ENCODE peak calls at places on chromosomes 6 and 20, in four cellular contexts. Q is GM12878, T is K562, D is HepG2. Y is an unnamed sample.

GRCh38 chr6:139291813-139292619 is at the start of gene TXLNB:
- DNase-seq in T (no peak), Q (peak), D (no peak), Y (no peak)

GRCh38 chr20:24990810-24991252 is 1.7 kb downstream of the APMAP start:
- DNase-seq in T (no peak), D (no peak), Q (no peak), Y (no peak)

GRCh38 chr6:35707714-35708407 is 19.1 kb upstream of the FKBP5 start:
- DNase-seq in Q (no peak), D (no peak), T (no peak), Y (no peak)

GRCh38 chr6:134007077-134007476 is 45.3 kb downstream of the SLC2A12 start:
- DNase-seq in D (no peak), Q (no peak), T (no peak), Y (no peak)

GRCh38 chr6:100512203-100512862 is 47.6 kb upstream of the SIM1 start:
- DNase-seq in D (no peak), Q (no peak), T (no peak), Y (no peak)

GRCh38 chr6:32883789-32884188 is 29.8 kb downstream of the PSMB9 start:
- DNase-seq in D (no peak), T (no peak), Q (no peak), Y (no peak)

GRCh38 chr6:96943535-96943934 is 19.0 kb downstream of the KLHL32 start:
- DNase-seq in D (no peak), Q (no peak), T (no peak), Y (no peak)

GRCh38 chr6:125224236-125224861 is 70.8 kb downstream of the TPD52L1 start:
- DNase-seq in D (no peak), T (no peak), Q (no peak), Y (no peak)

GRCh38 chr20:32828029-32828666 is 8.4 kb downstream of the MAPRE1 start:
- DNase-seq in Q (no peak), T (no peak), D (no peak), Y (no peak)

GRCh38 chr20:62885808-62886708 is 24.4 kb upstream of the TCFL5 start:
- DNase-seq in T (no peak), D (no peak), Q (no peak), Y (no peak)

GRCh38 chr20:57287007-57287810 is 20.8 kb upstream of the BMP7 start:
- DNase-seq in T (no peak), D (no peak), Q (no peak), Y (no peak)

GRCh38 chr6:41371461-41371991 is 36.1 kb downstream of the NCR2 start:
- DNase-seq in Q (no peak), T (no peak), D (no peak), Y (no peak)

GRCh38 chr20:61966492-61967244 is 99.0 kb downstream of the TAF4 start:
- DNase-seq in Q (no peak), D (peak), T (no peak), Y (peak)

GRCh38 chr6:26205161-26205624 is 118.0 kb downstream of the HFE start:
- DNase-seq in Q (no peak), T (peak), D (peak), Y (no peak)

GRCh38 chr6:168155821-168156741 is 77.1 kb upstream of the FRMD1 start:
- DNase-seq in Q (no peak), T (no peak), D (peak), Y (no peak)

GRCh38 chr6:168158980-168159349 is 80.0 kb upstream of the FRMD1 start:
- DNase-seq in Q (no peak), D (no peak), T (no peak), Y (no peak)

GRCh38 chr6:168158280-168158979 is 79.4 kb upstream of the FRMD1 start:
- DNase-seq in Q (no peak), D (no peak), T (no peak), Y (peak)

GRCh38 chr6:168156742-168157265 is 77.8 kb upstream of the FRMD1 start:
- DNase-seq in T (no peak), D (no peak), Q (no peak), Y (peak)

DNA sequence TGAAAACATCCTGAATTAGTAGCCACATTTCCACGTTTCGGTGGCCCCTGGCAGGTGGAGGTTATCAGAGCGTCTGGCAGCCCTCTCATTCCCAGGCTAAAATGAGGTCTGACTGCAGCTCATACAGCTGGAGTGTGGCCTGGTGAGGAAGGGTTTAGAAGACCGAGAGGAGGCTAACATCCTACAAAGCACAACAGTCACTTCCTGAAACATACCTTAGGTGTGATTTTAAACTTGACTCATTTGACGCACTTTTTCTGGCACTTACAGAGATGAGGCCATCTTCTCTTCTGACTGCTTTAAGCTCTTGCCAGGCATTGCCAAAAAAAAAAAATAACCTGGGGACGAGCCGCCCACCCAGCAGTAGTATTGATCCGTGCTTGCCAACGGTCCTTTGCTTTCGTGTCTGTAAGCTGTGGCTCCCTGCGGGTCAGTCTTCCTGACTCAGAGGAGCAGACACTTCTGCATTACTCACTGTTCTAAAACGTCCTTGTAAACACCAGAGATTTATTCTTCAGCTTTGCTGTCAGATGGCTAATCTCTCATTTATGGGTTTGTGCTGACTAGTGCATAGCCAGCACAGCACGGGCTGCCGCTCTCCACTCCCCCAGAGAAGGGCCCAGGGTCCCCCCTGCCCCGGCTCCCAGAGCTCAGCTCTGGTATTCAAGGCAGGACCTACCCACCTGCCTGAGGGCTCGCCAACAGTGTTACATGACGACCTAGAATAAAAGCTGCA is 78.4 kb upstream of the FRMD1 start:
- DNase-seq in D (no peak), Q (no peak), T (no peak), Y (peak)
- TF ChIP-seq HDAC6 in D (no peak), Q (no peak), T (no peak), Y (no peak)

GRCh38 chr6:45422541-45423110 is 44.9 kb upstream of the SUPT3H start:
- DNase-seq in Q (no peak), T (no peak), D (no peak), Y (no peak)

GRCh38 chr6:45421700-45422540 is 44.2 kb upstream of the SUPT3H start:
- DNase-seq in T (peak), Q (no peak), D (peak), Y (no peak)

GRCh38 chr6:45419574-45420082 is 41.9 kb upstream of the SUPT3H start:
- DNase-seq in Q (no peak), T (no peak), D (peak), Y (no peak)

GRCh38 chr6:45420909-45421699 is 43.4 kb upstream of the SUPT3H start:
- DNase-seq in D (no peak), Q (no peak), T (peak), Y (no peak)

GRCh38 chr6:45420083-45420908 is 42.6 kb upstream of the SUPT3H start:
- DNase-seq in T (no peak), D (no peak), Q (no peak), Y (no peak)
- TF ChIP-seq HDAC6 in T (no peak), D (no peak), Q (no peak), Y (no peak)

DNA sequence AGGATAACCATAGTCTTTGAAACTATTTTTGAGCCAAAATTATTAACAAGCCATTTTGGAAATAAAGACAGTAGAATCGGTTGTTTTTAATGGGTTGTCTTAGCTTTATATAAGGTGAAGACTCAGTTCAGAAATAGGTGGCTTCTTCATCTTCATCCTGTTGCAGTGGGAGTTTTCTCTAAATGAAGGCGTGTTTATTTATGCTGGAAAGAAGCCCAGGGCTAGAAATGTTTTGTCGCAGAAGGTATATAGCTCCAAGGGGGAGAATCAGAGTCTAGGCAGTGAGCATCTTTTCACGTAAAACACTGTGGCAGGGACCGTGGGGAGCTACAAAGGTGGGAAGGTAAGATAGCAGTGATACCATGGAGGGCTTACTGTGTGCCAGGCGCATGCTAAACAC is 34.3 kb downstream of the FARS2 start:
- DNase-seq in Q (no peak), D (no peak), T (no peak), Y (no peak)
- TF ChIP-seq HDAC6 in Q (no peak), D (no peak), T (no peak), Y (no peak)

GRCh38 chr6:49497308-49497707 is 2.4 kb upstream of the GLYATL3 start:
- DNase-seq in D (no peak), Q (no peak), T (no peak), Y (no peak)
- TF ChIP-seq HDAC6 in D (no peak), Q (no peak), T (no peak), Y (no peak)

GRCh38 chr6:132741281-132741680 is 16.4 kb downstream of the VNN2 start:
- DNase-seq in D (no peak), T (no peak), Q (no peak), Y (no peak)

GRCh38 chr6:132750455-132751248 is 7.1 kb downstream of the VNN2 start:
- DNase-seq in D (no peak), T (no peak), Q (peak), Y (no peak)

GRCh38 chr6:132742495-132742894 is 15.2 kb downstream of the VNN2 start:
- DNase-seq in Q (no peak), D (no peak), T (no peak), Y (no peak)

GRCh38 chr6:132749111-132749510 is 8.6 kb downstream of the VNN2 start:
- DNase-seq in Q (no peak), D (no peak), T (no peak), Y (no peak)

DNA sequence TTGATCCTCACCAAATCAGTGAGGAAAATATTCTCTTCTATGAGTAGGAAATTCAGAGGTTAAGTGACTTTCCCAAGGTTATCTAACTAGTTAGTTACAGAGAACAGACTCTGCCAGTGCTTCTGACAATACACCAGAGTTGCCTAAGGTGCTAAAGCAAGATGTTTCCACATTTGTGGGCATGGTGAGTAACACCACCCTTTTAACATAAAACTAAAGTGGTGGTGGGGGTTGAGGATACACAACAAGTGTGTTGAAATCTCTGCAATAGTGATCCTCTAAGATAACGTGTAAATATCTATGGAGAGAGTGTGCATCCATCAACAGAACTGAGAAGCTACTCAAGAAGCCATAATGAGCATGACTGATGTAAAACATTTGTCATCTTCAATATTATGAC is 11.7 kb downstream of the VNN2 start:
- DNase-seq in T (no peak), D (no peak), Q (no peak), Y (no peak)
- TF ChIP-seq HDAC6 in T (no peak), D (no peak), Q (no peak), Y (no peak)

GRCh38 chr20:45059022-45059728 is 41.8 kb downstream of the KCNS1 start:
- DNase-seq in Q (no peak), D (no peak), T (no peak), Y (no peak)
- TF ChIP-seq HDAC6 in Q (no peak), D (no peak), T (no peak), Y (no peak)